ENCODE peak calls at places on chromosomes 3 and 15, in ten cellular contexts. One of them, this sample, is unnamed.

GRCh38 chr3:190594171-190594570 is 80.3 kb downstream of the IL1RAP start:
- DNase-seq in BE2C: no peak
- DNase-seq in AG04449: no peak
- DNase-seq in coronary artery: no peak
- DNase-seq in body of pancreas: no peak
- DNase-seq in PC-9: no peak
- DNase-seq in GM23338: no peak
- DNase-seq in fibroblast of lung: no peak
- DNase-seq in CD8-positive, alpha-beta memory T cell: no peak
- DNase-seq in cardiac fibroblast: no peak
- DNase-seq in this sample: no peak

GRCh38 chr15:57743424-57743823 is 36.9 kb downstream of the POLR2M start:
- DNase-seq in BE2C: peak
- DNase-seq in AG04449: no peak
- DNase-seq in coronary artery: no peak
- DNase-seq in body of pancreas: no peak
- DNase-seq in PC-9: no peak
- DNase-seq in GM23338: peak
- DNase-seq in fibroblast of lung: no peak
- DNase-seq in CD8-positive, alpha-beta memory T cell: no peak
- DNase-seq in cardiac fibroblast: no peak
- DNase-seq in this sample: peak

GRCh38 chr3:48446425-48447193 is at the start of gene ATRIP:
- DNase-seq in BE2C: peak
- DNase-seq in AG04449: no peak
- DNase-seq in coronary artery: peak
- DNase-seq in body of pancreas: peak
- DNase-seq in PC-9: peak
- DNase-seq in GM23338: peak
- DNase-seq in fibroblast of lung: peak
- DNase-seq in CD8-positive, alpha-beta memory T cell: peak
- DNase-seq in cardiac fibroblast: peak
- DNase-seq in this sample: peak

GRCh38 chr3:51982352-51982837 is 940 bp upstream of the ACY1 start:
- DNase-seq in BE2C: peak
- DNase-seq in AG04449: no peak
- DNase-seq in coronary artery: no peak
- DNase-seq in body of pancreas: peak
- DNase-seq in PC-9: peak
- DNase-seq in GM23338: peak
- DNase-seq in fibroblast of lung: no peak
- DNase-seq in CD8-positive, alpha-beta memory T cell: no peak
- DNase-seq in cardiac fibroblast: peak
- DNase-seq in this sample: no peak

GRCh38 chr3:53941945-53942344 is 50.3 kb upstream of the SELENOK start:
- DNase-seq in BE2C: no peak
- DNase-seq in AG04449: no peak
- DNase-seq in coronary artery: no peak
- DNase-seq in body of pancreas: no peak
- DNase-seq in PC-9: no peak
- DNase-seq in GM23338: peak
- DNase-seq in fibroblast of lung: no peak
- DNase-seq in CD8-positive, alpha-beta memory T cell: no peak
- DNase-seq in cardiac fibroblast: peak
- DNase-seq in this sample: no peak

GRCh38 chr3:158347966-158348365 is 223.0 kb upstream of the MLF1 start:
- DNase-seq in BE2C: no peak
- DNase-seq in AG04449: no peak
- DNase-seq in coronary artery: no peak
- DNase-seq in body of pancreas: no peak
- DNase-seq in PC-9: no peak
- DNase-seq in GM23338: no peak
- DNase-seq in fibroblast of lung: no peak
- DNase-seq in CD8-positive, alpha-beta memory T cell: no peak
- DNase-seq in cardiac fibroblast: peak
- DNase-seq in this sample: no peak

GRCh38 chr3:159236306-159236705 is 434.5 kb downstream of the MFSD1 start:
- DNase-seq in BE2C: no peak
- DNase-seq in AG04449: no peak
- DNase-seq in coronary artery: no peak
- DNase-seq in body of pancreas: no peak
- DNase-seq in PC-9: no peak
- DNase-seq in GM23338: no peak
- DNase-seq in fibroblast of lung: no peak
- DNase-seq in CD8-positive, alpha-beta memory T cell: no peak
- DNase-seq in cardiac fibroblast: no peak
- DNase-seq in this sample: no peak

GRCh38 chr15:66838671-66839239 is 136.7 kb downstream of the SMAD6 start:
- DNase-seq in BE2C: no peak
- DNase-seq in AG04449: no peak
- DNase-seq in coronary artery: no peak
- DNase-seq in body of pancreas: no peak
- DNase-seq in PC-9: no peak
- DNase-seq in GM23338: peak
- DNase-seq in fibroblast of lung: peak
- DNase-seq in CD8-positive, alpha-beta memory T cell: no peak
- DNase-seq in cardiac fibroblast: peak
- DNase-seq in this sample: no peak

GRCh38 chr3:52233968-52234367 is 5.0 kb downstream of the TWF2 start:
- DNase-seq in BE2C: no peak
- DNase-seq in AG04449: no peak
- DNase-seq in coronary artery: no peak
- DNase-seq in body of pancreas: no peak
- DNase-seq in PC-9: no peak
- DNase-seq in GM23338: no peak
- DNase-seq in fibroblast of lung: no peak
- DNase-seq in CD8-positive, alpha-beta memory T cell: no peak
- DNase-seq in cardiac fibroblast: no peak
- DNase-seq in this sample: no peak

GRCh38 chr3:196489747-196490146 is 13.8 kb downstream of the RNF168 start:
- DNase-seq in BE2C: no peak
- DNase-seq in AG04449: no peak
- DNase-seq in coronary artery: no peak
- DNase-seq in body of pancreas: no peak
- DNase-seq in PC-9: no peak
- DNase-seq in GM23338: no peak
- DNase-seq in fibroblast of lung: no peak
- DNase-seq in CD8-positive, alpha-beta memory T cell: no peak
- DNase-seq in cardiac fibroblast: no peak
- DNase-seq in this sample: no peak

GRCh38 chr3:106457278-106458210 is 588.7 kb upstream of the CBLB start:
- DNase-seq in BE2C: no peak
- DNase-seq in AG04449: peak
- DNase-seq in coronary artery: no peak
- DNase-seq in body of pancreas: peak
- DNase-seq in PC-9: peak
- DNase-seq in GM23338: no peak
- DNase-seq in fibroblast of lung: peak
- DNase-seq in CD8-positive, alpha-beta memory T cell: no peak
- DNase-seq in cardiac fibroblast: peak
- DNase-seq in this sample: no peak

GRCh38 chr3:40718681-40719080 is 193.9 kb downstream of the ZNF621 start:
- DNase-seq in BE2C: no peak
- DNase-seq in AG04449: no peak
- DNase-seq in coronary artery: no peak
- DNase-seq in body of pancreas: no peak
- DNase-seq in PC-9: no peak
- DNase-seq in GM23338: no peak
- DNase-seq in fibroblast of lung: no peak
- DNase-seq in CD8-positive, alpha-beta memory T cell: no peak
- DNase-seq in cardiac fibroblast: no peak
- DNase-seq in this sample: no peak

DNA sequence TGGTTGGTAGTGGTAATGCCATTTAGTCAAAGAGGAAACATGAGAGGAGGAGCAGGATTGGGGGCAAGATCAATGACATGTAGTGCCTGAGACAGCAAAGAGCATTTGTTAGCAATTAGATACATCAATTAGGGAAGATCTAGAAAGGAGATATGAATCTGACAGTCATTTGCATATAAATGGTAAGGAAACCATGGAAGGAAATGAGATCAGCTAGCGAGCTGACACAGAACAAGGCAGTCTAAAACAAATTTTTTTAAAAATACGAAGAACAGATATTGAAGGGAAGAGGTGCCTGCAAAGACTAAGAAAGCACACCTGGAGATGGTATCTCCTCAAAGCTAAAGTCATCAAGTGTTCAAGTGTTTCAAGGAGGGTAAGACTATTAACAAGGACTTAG is 4.6 kb downstream of the EPM2AIP1 start:
- DNase-seq in BE2C: no peak
- DNase-seq in AG04449: no peak
- DNase-seq in coronary artery: no peak
- DNase-seq in body of pancreas: no peak
- DNase-seq in PC-9: no peak
- DNase-seq in GM23338: no peak
- DNase-seq in fibroblast of lung: no peak
- DNase-seq in CD8-positive, alpha-beta memory T cell: no peak
- DNase-seq in cardiac fibroblast: no peak
- DNase-seq in this sample: peak
- H3K4me3 ChIP-seq in BE2C: no peak
- H3K4me3 ChIP-seq in AG04449: no peak
- H3K4me3 ChIP-seq in coronary artery: no peak
- H3K4me3 ChIP-seq in body of pancreas: no peak
- H3K4me3 ChIP-seq in PC-9: no peak
- H3K4me3 ChIP-seq in GM23338: no peak
- H3K4me3 ChIP-seq in fibroblast of lung: no peak
- H3K4me3 ChIP-seq in CD8-positive, alpha-beta memory T cell: peak
- H3K4me3 ChIP-seq in cardiac fibroblast: no peak
- H3K4me3 ChIP-seq in this sample: peak

GRCh38 chr3:4494807-4495200 is 1.7 kb downstream of the ITPR1 start:
- DNase-seq in BE2C: no peak
- DNase-seq in AG04449: no peak
- DNase-seq in coronary artery: no peak
- DNase-seq in body of pancreas: no peak
- DNase-seq in PC-9: no peak
- DNase-seq in GM23338: no peak
- DNase-seq in fibroblast of lung: no peak
- DNase-seq in CD8-positive, alpha-beta memory T cell: no peak
- DNase-seq in cardiac fibroblast: no peak
- DNase-seq in this sample: no peak
- H3K4me3 ChIP-seq in BE2C: peak
- H3K4me3 ChIP-seq in AG04449: no peak
- H3K4me3 ChIP-seq in coronary artery: peak
- H3K4me3 ChIP-seq in body of pancreas: no peak
- H3K4me3 ChIP-seq in PC-9: no peak
- H3K4me3 ChIP-seq in GM23338: peak
- H3K4me3 ChIP-seq in fibroblast of lung: peak
- H3K4me3 ChIP-seq in CD8-positive, alpha-beta memory T cell: peak
- H3K4me3 ChIP-seq in cardiac fibroblast: no peak
- H3K4me3 ChIP-seq in this sample: peak

GRCh38 chr3:45596290-45596791 is 1.8 kb downstream of the LIMD1 start:
- DNase-seq in BE2C: no peak
- DNase-seq in AG04449: no peak
- DNase-seq in coronary artery: no peak
- DNase-seq in body of pancreas: no peak
- DNase-seq in PC-9: no peak
- DNase-seq in GM23338: no peak
- DNase-seq in fibroblast of lung: no peak
- DNase-seq in CD8-positive, alpha-beta memory T cell: no peak
- DNase-seq in cardiac fibroblast: no peak
- DNase-seq in this sample: peak
- H3K4me3 ChIP-seq in BE2C: peak
- H3K4me3 ChIP-seq in AG04449: peak
- H3K4me3 ChIP-seq in coronary artery: peak
- H3K4me3 ChIP-seq in body of pancreas: no peak
- H3K4me3 ChIP-seq in PC-9: peak
- H3K4me3 ChIP-seq in GM23338: peak
- H3K4me3 ChIP-seq in fibroblast of lung: peak
- H3K4me3 ChIP-seq in CD8-positive, alpha-beta memory T cell: peak
- H3K4me3 ChIP-seq in cardiac fibroblast: peak
- H3K4me3 ChIP-seq in this sample: peak

GRCh38 chr3:43391621-43392020 is 105.3 kb downstream of the SNRK start:
- DNase-seq in BE2C: no peak
- DNase-seq in AG04449: no peak
- DNase-seq in coronary artery: no peak
- DNase-seq in body of pancreas: peak
- DNase-seq in PC-9: no peak
- DNase-seq in GM23338: no peak
- DNase-seq in fibroblast of lung: no peak
- DNase-seq in CD8-positive, alpha-beta memory T cell: no peak
- DNase-seq in cardiac fibroblast: no peak
- DNase-seq in this sample: no peak

GRCh38 chr3:43388909-43389308 is 102.6 kb downstream of the SNRK start:
- DNase-seq in BE2C: no peak
- DNase-seq in AG04449: no peak
- DNase-seq in coronary artery: no peak
- DNase-seq in body of pancreas: no peak
- DNase-seq in PC-9: no peak
- DNase-seq in GM23338: no peak
- DNase-seq in fibroblast of lung: no peak
- DNase-seq in CD8-positive, alpha-beta memory T cell: no peak
- DNase-seq in cardiac fibroblast: peak
- DNase-seq in this sample: no peak

GRCh38 chr3:43390255-43390588 is 103.9 kb downstream of the SNRK start:
- DNase-seq in BE2C: no peak
- DNase-seq in AG04449: no peak
- DNase-seq in coronary artery: no peak
- DNase-seq in body of pancreas: peak
- DNase-seq in PC-9: no peak
- DNase-seq in GM23338: no peak
- DNase-seq in fibroblast of lung: peak
- DNase-seq in CD8-positive, alpha-beta memory T cell: no peak
- DNase-seq in cardiac fibroblast: peak
- DNase-seq in this sample: no peak

GRCh38 chr3:43389388-43390254 is 103.3 kb downstream of the SNRK start:
- DNase-seq in BE2C: no peak
- DNase-seq in AG04449: no peak
- DNase-seq in coronary artery: no peak
- DNase-seq in body of pancreas: peak
- DNase-seq in PC-9: no peak
- DNase-seq in GM23338: no peak
- DNase-seq in fibroblast of lung: peak
- DNase-seq in CD8-positive, alpha-beta memory T cell: peak
- DNase-seq in cardiac fibroblast: peak
- DNase-seq in this sample: peak

DNA sequence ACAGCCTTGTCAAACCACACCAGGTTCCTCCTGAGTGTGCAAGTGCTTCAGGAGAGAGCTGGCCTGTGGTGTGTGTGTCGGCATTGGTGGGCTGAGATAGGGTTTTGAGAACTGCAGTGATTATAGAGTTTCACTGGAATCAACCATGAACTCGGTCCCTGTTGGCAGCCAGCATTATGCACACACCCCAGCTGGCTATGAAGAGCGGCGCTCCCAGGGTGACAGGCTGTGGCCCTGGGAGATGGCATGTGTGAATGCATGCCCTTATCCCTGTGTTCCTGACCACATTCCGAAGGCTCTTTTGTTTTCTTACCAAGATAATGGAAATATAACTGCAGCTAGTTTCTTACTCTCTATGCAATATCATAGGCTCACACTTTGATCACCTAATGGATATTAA is 101.8 kb downstream of the SNRK start:
- DNase-seq in BE2C: no peak
- DNase-seq in AG04449: no peak
- DNase-seq in coronary artery: peak
- DNase-seq in body of pancreas: peak
- DNase-seq in PC-9: no peak
- DNase-seq in GM23338: no peak
- DNase-seq in fibroblast of lung: no peak
- DNase-seq in CD8-positive, alpha-beta memory T cell: no peak
- DNase-seq in cardiac fibroblast: no peak
- DNase-seq in this sample: no peak
- H3K4me3 ChIP-seq in BE2C: no peak
- H3K4me3 ChIP-seq in AG04449: no peak
- H3K4me3 ChIP-seq in coronary artery: no peak
- H3K4me3 ChIP-seq in body of pancreas: no peak
- H3K4me3 ChIP-seq in PC-9: no peak
- H3K4me3 ChIP-seq in GM23338: no peak
- H3K4me3 ChIP-seq in fibroblast of lung: no peak
- H3K4me3 ChIP-seq in CD8-positive, alpha-beta memory T cell: no peak
- H3K4me3 ChIP-seq in cardiac fibroblast: no peak
- H3K4me3 ChIP-seq in this sample: no peak